ENCODE peak calls at places on chromosomes 2 and 18, in eight cellular contexts. H is bronchial epithelial cell, B is cardiac muscle cell, X is breast epithelium, E is gastrocnemius medialis, F is lung, L is IMR-90, Z is SK-N-SH. U is an unnamed sample. For H3K27me3, the result is how much of the 10 kb centered on the place peaks cover.

GRCh38 chr2:185187421-185187820 is 551.2 kb upstream of the FSIP2 start:
- DNase-seq in H (peak), B (no peak), X (no peak), E (no peak), F (no peak), L (no peak), Z (no peak), U (no peak)

GRCh38 chr18:54968807-54969206 is 9.5 kb upstream of the CCDC68 start:
- DNase-seq in H (no peak), B (no peak), X (no peak), E (no peak), F (no peak), L (no peak), Z (no peak), U (no peak)

GRCh38 chr2:70959851-70960832 is 18.3 kb upstream of the ANKRD53 start:
- DNase-seq in H (no peak), B (no peak), X (peak), E (no peak), F (peak), L (no peak), Z (peak), U (no peak)

GRCh38 chr2:238370482-238371372 is 50.4 kb downstream of the TRAF3IP1 start:
- DNase-seq in H (peak), B (peak), X (peak), E (no peak), F (peak), L (peak), Z (peak), U (peak)

GRCh38 chr2:151518802-151519201 is 109.1 kb downstream of the RIF1 start:
- DNase-seq in H (peak), B (peak), X (no peak), E (no peak), F (no peak), L (peak), Z (no peak), U (no peak)

GRCh38 chr2:33457588-33458247 is 18.7 kb upstream of the RASGRP3 start:
- DNase-seq in H (no peak), B (peak), X (no peak), E (peak), F (no peak), L (no peak), Z (no peak), U (no peak)

GRCh38 chr2:36411962-36412444 is 56.4 kb downstream of the CRIM1 start:
- DNase-seq in H (no peak), B (no peak), X (no peak), E (no peak), F (no peak), L (no peak), Z (no peak), U (no peak)

GRCh38 chr2:10497797-10498251 is 49.7 kb upstream of the ODC1 start:
- DNase-seq in H (peak), B (peak), X (peak), E (peak), F (no peak), L (peak), Z (peak), U (no peak)

GRCh38 chr2:203705184-203705583 is 1.3 kb upstream of the CD28 start:
- DNase-seq in H (no peak), B (no peak), X (no peak), E (no peak), F (no peak), L (no peak), Z (no peak), U (no peak)

GRCh38 chr18:22170421-22171262 is 1.3 kb downstream of the GATA6 start:
- DNase-seq in H (no peak), B (peak), X (peak), E (no peak), F (peak), L (peak), Z (peak), U (peak)

GRCh38 chr18:78737006-78737915 is 242.4 kb upstream of the SALL3 start:
- DNase-seq in H (no peak), B (no peak), X (peak), E (no peak), F (no peak), L (no peak), Z (no peak), U (no peak)

GRCh38 chr2:165219491-165219890 is 15.6 kb upstream of the SCN3A start:
- DNase-seq in H (peak), B (no peak), X (no peak), E (no peak), F (no peak), L (no peak), Z (no peak), U (no peak)

GRCh38 chr2:11661891-11662435 is 8.0 kb downstream of the NTSR2 start:
- DNase-seq in H (no peak), B (no peak), X (no peak), E (no peak), F (no peak), L (no peak), Z (no peak), U (no peak)

GRCh38 chr2:201267278-201268030 is 7.1 kb downstream of the CASP8 start:
- DNase-seq in H (no peak), B (no peak), X (no peak), E (no peak), F (no peak), L (no peak), Z (no peak), U (no peak)

GRCh38 chr2:169329669-169330554 is 32.4 kb downstream of the LRP2 start:
- DNase-seq in H (no peak), B (no peak), X (no peak), E (no peak), F (peak), L (no peak), Z (no peak), U (no peak)

GRCh38 chr2:207330912-207331311 is 165.2 kb upstream of the KLF7 start:
- DNase-seq in H (peak), B (peak), X (no peak), E (no peak), F (peak), L (peak), Z (no peak), U (peak)

GRCh38 chr18:37407571-37407970 is 158.0 kb downstream of the CELF4 start:
- DNase-seq in H (no peak), B (no peak), X (no peak), E (no peak), F (no peak), L (no peak), Z (no peak), U (no peak)

GRCh38 chr2:17571681-17572080 is 31.2 kb downstream of the VSNL1 start:
- DNase-seq in H (peak), B (no peak), X (no peak), E (no peak), F (no peak), L (no peak), Z (no peak), U (no peak)

GRCh38 chr2:232489516-232490220 is 2.0 kb upstream of the ECEL1 start:
- DNase-seq in H (no peak), B (no peak), X (no peak), E (no peak), F (no peak), L (no peak), Z (peak), U (no peak)
- H3K27me3 ChIP-seq in H (under half), B (half or more), X (under half), E (under half), F (under half), L (half or more), Z (under half), U (under half)

DNA sequence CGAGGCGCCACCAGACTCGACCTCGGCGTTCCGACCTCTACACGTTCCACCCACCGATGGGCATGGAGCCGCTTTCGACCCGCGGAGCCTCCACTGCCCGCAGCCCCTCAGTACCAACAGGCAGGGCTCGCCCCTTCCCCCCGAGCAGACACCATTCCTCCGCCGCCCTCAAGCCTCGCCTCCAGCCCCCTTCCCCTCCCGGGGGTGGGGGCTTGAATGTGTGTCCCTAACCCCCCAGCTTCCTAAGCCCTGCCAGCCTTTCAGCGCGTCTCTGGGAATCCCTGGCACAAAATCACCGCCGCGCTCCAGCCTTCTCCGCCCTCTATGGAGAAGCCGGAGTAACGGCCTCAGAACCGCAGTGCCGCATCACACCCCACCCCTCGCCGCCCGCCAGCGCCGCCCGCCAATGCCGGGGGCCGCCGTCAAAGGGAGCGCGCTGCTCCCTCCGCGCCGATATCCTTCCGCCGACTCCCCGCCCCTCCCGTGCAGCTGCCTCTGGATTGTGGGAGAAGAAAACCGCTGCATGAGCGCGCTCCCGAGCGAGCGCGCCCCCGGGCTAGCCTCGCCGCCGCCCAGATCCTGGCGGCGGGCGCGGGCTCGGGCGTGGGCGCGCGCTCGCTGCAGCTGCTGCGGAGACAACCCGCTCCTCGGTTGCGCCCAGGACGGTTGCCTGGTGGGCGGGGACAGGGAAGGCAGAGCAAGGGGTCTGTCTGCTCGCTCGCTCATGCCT is at the start of gene CCDC88A:
- DNase-seq in H (peak), B (peak), X (peak), E (peak), F (peak), L (peak), Z (peak), U (peak)
- TF ChIP-seq CTCF in H (peak), B (peak), X (no peak), E (peak), F (no peak), L (peak), Z (peak), U (peak)

GRCh38 chr2:170711774-170712652 is 3.1 kb upstream of the SP5 start:
- DNase-seq in H (no peak), B (no peak), X (no peak), E (no peak), F (no peak), L (no peak), Z (no peak), U (no peak)
- H3K27me3 ChIP-seq in H (under half), B (half or more), X (half or more), E (half or more), F (under half), L (half or more), Z (half or more), U (half or more)

GRCh38 chr2:30862054-30862651 is 54.9 kb upstream of the CAPN13 start:
- DNase-seq in H (peak), B (peak), X (no peak), E (no peak), F (peak), L (peak), Z (peak), U (peak)
- TF ChIP-seq CTCF in H (peak), B (peak), X (no peak), E (no peak), F (peak), L (peak), Z (peak), U (peak)

GRCh38 chr2:218988650-218989049 is 3.7 kb upstream of the FEV start:
- DNase-seq in H (no peak), B (no peak), X (no peak), E (no peak), F (no peak), L (no peak), Z (peak), U (no peak)

GRCh38 chr2:218986148-218986761 is 1.3 kb upstream of the FEV start:
- DNase-seq in H (no peak), B (no peak), X (no peak), E (no peak), F (no peak), L (no peak), Z (no peak), U (no peak)

GRCh38 chr2:218990612-218991011 is 2.6 kb downstream of the CRYBA2 start:
- DNase-seq in H (no peak), B (no peak), X (no peak), E (no peak), F (no peak), L (no peak), Z (no peak), U (no peak)

GRCh38 chr2:218990052-218990451 is 3.2 kb downstream of the CRYBA2 start:
- DNase-seq in H (no peak), B (no peak), X (no peak), E (no peak), F (no peak), L (no peak), Z (no peak), U (no peak)

DNA sequence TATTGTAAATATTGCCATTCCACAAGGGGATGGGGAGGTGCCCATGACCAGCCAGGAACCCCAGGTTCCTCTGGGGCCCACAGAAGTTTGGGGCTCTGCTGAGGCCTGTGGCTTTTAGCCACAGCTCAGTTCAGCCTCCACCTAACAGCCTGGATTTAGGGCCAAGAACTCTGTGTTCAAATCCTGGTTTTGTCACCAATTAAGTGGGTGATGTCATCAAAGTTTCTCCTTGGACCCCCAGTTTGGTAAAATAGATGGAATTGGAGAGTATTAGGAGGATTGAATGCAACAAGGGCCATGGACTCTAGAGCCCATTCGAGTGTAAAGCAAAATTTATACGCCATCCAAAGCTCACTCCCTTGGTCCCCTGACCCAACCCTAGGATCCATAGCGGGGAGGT is 3.2 kb upstream of the FEV start:
- DNase-seq in H (no peak), B (no peak), X (no peak), E (no peak), F (no peak), L (no peak), Z (no peak), U (no peak)
- H3K27me3 ChIP-seq in H (half or more), B (half or more), X (half or more), E (half or more), F (under half), L (half or more), Z (under half), U (half or more)